ENCODE peak calls at places on chromosomes 5 and 9, in seven cellular contexts. C, Z, B, U, F, W and S are unnamed samples.

GRCh38 chr9:17519761-17520160 is 59.1 kb upstream of the SH3GL2 start:
- DNase-seq in B (peak; percentile 38), F (peak; percentile 30), Z (no peak), C (no peak), U (no peak), W (no peak), S (no peak)

GRCh38 chr5:149149942-149150341 is 8.6 kb downstream of the ABLIM3 start:
- DNase-seq in U (no peak), W (no peak), C (no peak), F (no peak), Z (no peak), B (no peak), S (no peak)

GRCh38 chr5:85278193-85278592 is 893.5 kb upstream of the EDIL3 start:
- DNase-seq in U (no peak), C (no peak), Z (no peak), B (no peak), W (peak; percentile 25), F (no peak), S (no peak)

GRCh38 chr9:128190516-128191405 is 611 bp downstream of the CIZ1 start:
- DNase-seq in U (no peak), F (no peak), W (no peak), B (no peak), C (peak; percentile 23), Z (no peak), S (peak; percentile 23)

GRCh38 chr9:72579190-72579589 is 57.8 kb downstream of the TMC1 start:
- DNase-seq in B (peak; percentile 63), Z (no peak), C (peak; percentile 78), F (peak; percentile 59), U (peak; percentile 86), W (no peak), S (peak; percentile 60)

GRCh38 chr5:108379722-108380530 is 2.0 kb downstream of the FBXL17 start:
- DNase-seq in U (no peak), C (no peak), B (peak; percentile 31), Z (no peak), F (peak; percentile 23), W (no peak), S (no peak)

GRCh38 chr5:112977440-112977861 is 853 bp downstream of the DCP2 start:
- DNase-seq in F (peak; percentile 48), U (no peak), Z (no peak), B (no peak), C (no peak), W (no peak), S (no peak)

GRCh38 chr5:52727568-52727967 is 60.1 kb upstream of the ITGA1 start:
- DNase-seq in U (no peak), B (peak; percentile 73), W (no peak), Z (no peak), F (peak; percentile 92), C (no peak), S (no peak)

GRCh38 chr5:125059255-125060050 is 313.0 kb upstream of the ZNF608 start:
- DNase-seq in C (no peak), W (no peak), Z (no peak), F (no peak), B (peak; percentile 54), U (no peak), S (no peak)

GRCh38 chr5:168047043-168047668 is 244.3 kb upstream of the WWC1 start:
- DNase-seq in F (no peak), U (peak; percentile 55), Z (no peak), W (peak; percentile 3), B (peak; percentile 22), C (peak; percentile 63), S (no peak)

GRCh38 chr5:142655339-142656267 is 30.3 kb downstream of the FGF1 start:
- DNase-seq in F (peak; percentile 84), Z (peak; percentile 89), W (no peak), U (peak; percentile 88), C (peak; percentile 78), B (peak; percentile 74), S (peak; percentile 76)

GRCh38 chr5:31192442-31192841 is 1.0 kb upstream of the CDH6 start:
- DNase-seq in W (no peak), F (no peak), C (no peak), U (no peak), B (peak; percentile 16), Z (no peak), S (no peak)

GRCh38 chr5:129099184-129099570 is 4.6 kb downstream of the ISOC1 start:
- DNase-seq in Z (no peak), W (no peak), C (no peak), U (no peak), B (peak; percentile 8), F (no peak), S (no peak)

GRCh38 chr9:136596630-136597031 is 50.8 kb upstream of the NOTCH1 start:
- DNase-seq in F (no peak), U (no peak), C (no peak), B (no peak), Z (no peak), W (no peak), S (peak; percentile 53)

GRCh38 chr5:68562308-68562707 is 346.8 kb downstream of the PIK3R1 start:
- DNase-seq in W (no peak), U (no peak), Z (no peak), F (no peak), B (peak; percentile 44), C (no peak), S (no peak)

GRCh38 chr9:125434986-125435775 is 173.6 kb downstream of the GAPVD1 start:
- DNase-seq in F (no peak), W (no peak), C (no peak), B (no peak), U (peak; percentile 39), Z (no peak), S (no peak)

GRCh38 chr9:14400658-14400995 is 86.7 kb upstream of the NFIB start:
- DNase-seq in U (no peak), C (peak; percentile 7), F (peak; percentile 90), Z (no peak), B (peak; percentile 58), W (no peak), S (no peak)

GRCh38 chr9:109213300-109214121 is 46.5 kb upstream of the FRRS1L start:
- DNase-seq in U (no peak), C (no peak), F (no peak), Z (no peak), B (no peak), W (no peak), S (no peak)

GRCh38 chr5:119179857-119180641 is 109.2 kb downstream of the DMXL1 start:
- DNase-seq in U (no peak), W (no peak), C (no peak), F (no peak), B (peak; percentile 52), Z (no peak), S (no peak)

GRCh38 chr9:87080512-87081225 is 133.4 kb upstream of the GAS1 start:
- DNase-seq in Z (no peak), U (no peak), B (no peak), W (no peak), F (no peak), C (no peak), S (no peak)

GRCh38 chr9:126916909-126917308 is 2.3 kb downstream of the RALGPS1 start:
- DNase-seq in U (no peak), F (no peak), C (no peak), B (no peak), W (no peak), Z (peak; percentile 18), S (no peak)

GRCh38 chr5:93596676-93597441 is 13.8 kb downstream of the NR2F1 start:
- DNase-seq in Z (peak; percentile 74), U (no peak), B (no peak), F (no peak), C (peak; percentile 70), W (no peak), S (peak; percentile 80)

GRCh38 chr9:94802795-94803194 is 76.3 kb downstream of the AOPEP start:
- DNase-seq in F (no peak), Z (no peak), U (no peak), C (no peak), B (peak; percentile 76), W (peak; percentile 57), S (no peak)

DNA sequence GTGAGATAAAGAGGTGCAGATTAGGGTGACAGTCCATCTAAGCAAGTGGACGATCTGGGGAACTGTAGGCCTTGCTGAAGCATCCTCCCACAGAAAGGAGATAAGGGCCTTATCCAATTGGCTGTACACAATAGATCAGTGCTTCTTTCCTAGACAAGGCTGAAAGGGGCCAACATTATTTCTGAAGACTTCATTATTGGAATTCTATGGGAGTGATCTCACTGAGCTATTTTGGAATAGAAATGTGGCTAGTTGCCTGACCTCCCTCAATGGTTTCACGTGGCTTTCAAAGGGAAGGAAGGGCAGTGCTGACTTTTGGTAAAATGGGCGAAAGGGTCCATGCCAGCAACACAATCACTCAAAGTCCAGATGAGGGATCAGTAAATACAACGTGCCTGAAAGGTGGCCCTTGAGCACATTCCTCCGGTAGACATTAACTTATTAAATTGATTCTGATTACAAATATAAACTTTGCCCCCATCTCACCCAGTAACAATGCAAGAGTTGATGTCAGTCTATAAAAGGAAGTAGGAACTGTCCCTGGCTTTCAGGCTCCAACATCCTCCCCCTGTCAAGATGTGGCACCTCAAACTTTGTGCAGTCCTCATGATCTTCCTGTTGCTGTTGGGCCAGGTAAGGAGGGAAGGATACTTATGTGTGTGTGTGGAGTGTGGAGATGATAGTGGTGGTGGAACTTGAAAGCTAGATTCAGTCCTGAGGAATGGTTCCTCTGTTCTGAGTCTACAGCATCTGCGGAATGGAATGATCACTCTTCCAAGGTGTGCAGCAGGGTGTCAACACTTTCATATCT is at the start of gene LEAP2:
- DNase-seq in Z (no peak), C (peak; percentile 9), B (peak; percentile 39), F (no peak), W (no peak), U (peak; percentile 54), S (no peak)
- TF ChIP-seq POLR2A in Z (no peak), C (peak; percentile 49), B (no peak), F (no peak), W (no peak), U (peak; percentile 87), S (no peak)

GRCh38 chr5:80229902-80230255 is 26.0 kb downstream of the SERINC5 start:
- DNase-seq in C (no peak), Z (no peak), U (no peak), B (no peak), F (no peak), W (no peak), S (no peak)
- H3K4me1 ChIP-seq in C (peaks cover 11% of the 10 kb centered on the region), Z (no peaks in the 10 kb centered on the region), U (no peaks in the 10 kb centered on the region), B (no peaks in the 10 kb centered on the region), F (no peaks in the 10 kb centered on the region), W (no peaks in the 10 kb centered on the region), S (peaks cover 19% of the 10 kb centered on the region)

GRCh38 chr9:35756743-35757526 is 2.9 kb upstream of the MSMP start:
- DNase-seq in U (peak; percentile 90), C (peak; percentile 79), Z (peak; percentile 95), B (no peak), F (peak; percentile 84), W (no peak), S (peak; percentile 95)
- TF ChIP-seq POLR2A in U (peak; percentile 15), C (peak; percentile 66), Z (no peak), B (no peak), F (no peak), W (peak; percentile 73), S (peak; percentile 37)

GRCh38 chr9:134381671-134382505 is 55.6 kb downstream of the RXRA start:
- DNase-seq in U (peak; percentile 77), W (no peak), Z (peak; percentile 92), B (no peak), C (peak; percentile 49), F (peak; percentile 42), S (no peak)

GRCh38 chr9:134381262-134381661 is 55.0 kb downstream of the RXRA start:
- DNase-seq in U (no peak), C (no peak), B (no peak), F (no peak), Z (no peak), W (no peak), S (no peak)

GRCh38 chr9:134378901-134379338 is 52.7 kb downstream of the RXRA start:
- DNase-seq in Z (no peak), U (no peak), C (peak; percentile 67), W (no peak), B (peak; percentile 44), F (no peak), S (peak; percentile 87)

GRCh38 chr9:134377976-134378375 is 51.7 kb downstream of the RXRA start:
- DNase-seq in Z (no peak), F (no peak), C (peak; percentile 94), U (peak; percentile 94), B (no peak), W (no peak), S (peak; percentile 87)

GRCh38 chr9:134379774-134380431 is 53.6 kb downstream of the RXRA start:
- DNase-seq in F (no peak), U (no peak), Z (no peak), W (no peak), C (no peak), B (no peak), S (peak; percentile 83)
- H3K4me1 ChIP-seq in F (peaks cover 40% of the 10 kb centered on the region), U (peaks cover 11% of the 10 kb centered on the region), Z (peaks cover 98% of the 10 kb centered on the region), W (peaks cover 9% of the 10 kb centered on the region), C (peaks cover 68% of the 10 kb centered on the region), B (peaks cover 33% of the 10 kb centered on the region), S (peaks cover 92% of the 10 kb centered on the region)